ENCODE peak calls at places on chromosome 2, in ten cellular contexts. G is spleen, L is cardiac muscle cell, C is GM20000, N is nephron progenitor cell, W is foreskin keratinocyte, B is astrocyte of the spinal cord, O is endodermal cell, T is lung, V is GM10248. K is an unnamed sample.

GRCh38 chr2:218698885-218699284 is 11.8 kb upstream of the TTLL4 start:
- DNase-seq in V (no peak), B (no peak), O (no peak), W (no peak), L (no peak), G (no peak), N (no peak), C (no peak), T (no peak), K (no peak)

GRCh38 chr2:103552775-103553174 is 790.9 kb downstream of the TMEM182 start:
- DNase-seq in C (no peak), G (no peak), V (no peak), O (no peak), L (no peak), T (no peak), W (no peak), N (no peak), B (no peak), K (no peak)

GRCh38 chr2:233419626-233420431 is 65.5 kb downstream of the DGKD start:
- DNase-seq in N (no peak), V (peak), T (peak), O (no peak), C (peak), B (no peak), W (no peak), L (peak), G (peak), K (no peak)

GRCh38 chr2:126482582-126483464 is 173.1 kb upstream of the GYPC start:
- DNase-seq in N (peak), O (peak), G (no peak), C (no peak), L (no peak), V (peak), W (no peak), T (no peak), B (no peak), K (no peak)

GRCh38 chr2:126881591-126881990 is 17.1 kb upstream of the TEX51 start:
- DNase-seq in C (no peak), L (no peak), O (no peak), B (no peak), N (no peak), W (no peak), G (no peak), V (no peak), T (no peak), K (no peak)

GRCh38 chr2:217108086-217108485 is 248.2 kb upstream of the TNP1 start:
- DNase-seq in V (no peak), C (no peak), O (no peak), T (no peak), W (no peak), G (no peak), B (no peak), N (no peak), L (no peak), K (no peak)

GRCh38 chr2:99634234-99634633 is 144.4 kb upstream of the REV1 start:
- DNase-seq in G (no peak), N (no peak), W (no peak), O (no peak), V (no peak), B (no peak), T (no peak), C (no peak), L (no peak), K (no peak)

GRCh38 chr2:127657232-127657595 is 11.3 kb downstream of the GPR17 start:
- DNase-seq in T (no peak), B (no peak), V (no peak), L (no peak), W (no peak), C (no peak), N (no peak), G (peak), O (no peak), K (peak)

GRCh38 chr2:2926858-2927175 is 450.8 kb downstream of the EIPR1 start:
- DNase-seq in L (no peak), C (peak), B (no peak), O (no peak), G (no peak), W (no peak), N (no peak), V (no peak), T (no peak), K (no peak)

GRCh38 chr2:36452279-36452678 is 96.7 kb downstream of the CRIM1 start:
- DNase-seq in O (no peak), B (peak), T (no peak), G (no peak), W (no peak), C (no peak), L (no peak), V (no peak), N (no peak), K (no peak)

GRCh38 chr2:179661986-179662385 is 199.4 kb downstream of the ZNF385B start:
- DNase-seq in C (no peak), L (no peak), T (no peak), N (no peak), W (peak), V (no peak), B (no peak), O (no peak), G (no peak), K (no peak)

GRCh38 chr2:39033980-39034379 is 86.9 kb downstream of the SOS1 start:
- DNase-seq in N (no peak), V (no peak), W (peak), G (no peak), O (no peak), T (no peak), B (no peak), L (no peak), C (no peak), K (no peak)

GRCh38 chr2:150571121-150571520 is 83.7 kb upstream of the RND3 start:
- DNase-seq in L (no peak), G (no peak), B (no peak), T (no peak), C (no peak), O (no peak), N (no peak), W (no peak), V (no peak), K (no peak)

GRCh38 chr2:127342101-127342500 is 45.7 kb downstream of the MAP3K2 start:
- DNase-seq in N (no peak), W (no peak), T (no peak), O (no peak), C (peak), G (no peak), L (no peak), B (no peak), V (peak), K (no peak)

GRCh38 chr2:67213677-67214402 is 183.3 kb upstream of the ETAA1 start:
- DNase-seq in L (no peak), O (no peak), W (no peak), N (no peak), B (no peak), C (no peak), V (no peak), T (no peak), G (no peak), K (no peak)

GRCh38 chr2:67214585-67215184 is 182.4 kb upstream of the ETAA1 start:
- DNase-seq in B (no peak), C (no peak), L (no peak), T (no peak), O (no peak), N (no peak), W (no peak), G (no peak), V (no peak), K (no peak)

GRCh38 chr2:67216103-67216502 is 181.0 kb upstream of the ETAA1 start:
- DNase-seq in B (no peak), G (no peak), T (no peak), C (no peak), N (no peak), V (no peak), L (no peak), O (no peak), W (no peak), K (no peak)

GRCh38 chr2:67215636-67216035 is 181.5 kb upstream of the ETAA1 start:
- DNase-seq in T (no peak), L (no peak), O (no peak), N (no peak), V (no peak), B (no peak), C (no peak), G (no peak), W (no peak), K (no peak)

GRCh38 chr2:67215214-67215613 is 181.9 kb upstream of the ETAA1 start:
- DNase-seq in O (peak), B (peak), L (peak), N (peak), G (no peak), W (peak), T (peak), V (peak), C (peak), K (peak)
- TF ChIP-seq CTCF in O (peak), B (peak), L (peak), N (peak), G (no peak), W (peak), T (no peak), V (peak), C (no peak), K (peak)

DNA sequence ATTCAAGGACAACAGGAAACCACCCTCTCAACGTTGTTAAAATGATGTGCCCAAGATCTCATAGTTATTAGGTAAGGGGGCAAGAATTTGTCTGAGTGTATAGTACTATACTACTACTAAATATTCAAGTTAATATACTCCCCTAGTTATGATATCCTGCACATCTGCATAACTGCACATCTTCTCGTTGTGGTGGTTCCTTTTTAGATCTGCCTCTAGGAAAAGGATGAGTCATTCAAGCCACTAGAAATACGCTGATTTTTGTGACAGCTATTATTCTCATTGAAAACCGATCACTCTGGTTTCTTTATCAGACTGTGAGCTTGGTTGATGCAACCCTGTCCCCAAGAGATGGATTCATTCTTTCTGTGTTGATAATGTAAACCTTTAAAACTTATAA is 1067.0 kb upstream of the FANCL start:
- DNase-seq in W (no peak), L (no peak), G (no peak), V (no peak), T (no peak), C (no peak), B (no peak), N (no peak), O (no peak), K (no peak)
- TF ChIP-seq CTCF in W (no peak), L (no peak), G (no peak), V (no peak), T (no peak), C (no peak), B (no peak), N (no peak), O (no peak), K (no peak)

GRCh38 chr2:26471278-26471677 is 6.6 kb downstream of the OTOF start:
- DNase-seq in B (no peak), V (no peak), L (no peak), N (no peak), G (peak), O (no peak), C (no peak), T (no peak), W (no peak), K (no peak)

GRCh38 chr2:26472821-26473655 is 4.9 kb downstream of the OTOF start:
- DNase-seq in C (no peak), V (no peak), G (peak), T (no peak), L (no peak), B (no peak), N (no peak), O (no peak), W (no peak), K (no peak)

GRCh38 chr2:26470601-26471260 is 7.2 kb downstream of the OTOF start:
- DNase-seq in N (no peak), O (no peak), W (no peak), G (peak), T (no peak), V (no peak), B (no peak), C (no peak), L (no peak), K (no peak)

GRCh38 chr2:26473796-26474195 is 4.1 kb downstream of the OTOF start:
- DNase-seq in B (no peak), N (no peak), T (no peak), L (no peak), V (no peak), W (no peak), C (no peak), G (peak), O (no peak), K (no peak)

GRCh38 chr2:26471766-26472706 is 5.9 kb downstream of the OTOF start:
- DNase-seq in W (no peak), B (no peak), N (no peak), T (no peak), O (no peak), L (no peak), C (no peak), V (no peak), G (peak), K (no peak)
- TF ChIP-seq CTCF in W (peak), B (no peak), N (peak), T (no peak), O (peak), L (no peak), C (no peak), V (no peak), G (no peak), K (peak)

DNA sequence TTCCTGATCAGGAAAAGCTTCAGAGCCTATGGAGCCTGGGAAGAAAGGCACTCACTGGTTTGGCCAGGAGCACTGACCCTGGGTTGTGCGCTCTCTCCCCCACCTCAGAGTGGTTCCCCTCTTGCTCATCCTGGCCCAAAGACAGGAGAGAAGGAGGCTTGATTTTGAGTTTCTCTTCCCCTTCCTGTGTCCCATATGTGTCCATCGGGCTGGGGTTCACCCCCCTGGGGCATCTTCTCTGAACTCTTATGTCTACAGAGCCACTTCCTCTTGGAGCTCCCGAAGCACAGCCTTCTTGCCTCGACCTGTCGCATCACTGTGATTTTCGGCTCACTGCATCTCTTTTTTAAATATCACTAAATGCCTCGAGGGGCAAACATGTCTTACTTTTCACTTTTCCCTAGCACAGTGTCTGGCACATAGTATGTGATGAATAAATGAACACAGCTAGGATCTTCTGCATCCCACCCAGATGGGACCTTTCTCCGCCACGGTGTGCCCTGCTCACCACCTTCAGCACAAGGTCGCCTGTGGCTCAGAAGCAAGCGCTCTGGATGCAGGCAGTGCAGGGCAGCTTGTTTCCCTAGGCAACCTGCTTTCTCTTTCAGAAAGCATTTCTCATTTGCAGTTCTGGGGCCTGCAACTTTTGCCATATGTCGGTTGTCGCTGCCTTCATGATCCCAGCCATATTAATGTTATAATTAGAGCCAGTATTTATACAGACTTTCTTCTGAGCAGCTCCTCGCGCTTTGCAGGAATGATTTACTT is 692.5 kb downstream of the RNF144A start:
- DNase-seq in N (no peak), B (no peak), W (no peak), L (no peak), V (no peak), G (no peak), T (no peak), C (no peak), O (no peak), K (no peak)
- TF ChIP-seq CTCF in N (no peak), B (no peak), W (no peak), L (no peak), V (no peak), G (no peak), T (no peak), C (no peak), O (no peak), K (no peak)

GRCh38 chr2:160091381-160091780 is 29.0 kb upstream of the PLA2R1 start:
- DNase-seq in T (no peak), V (no peak), N (no peak), C (no peak), B (peak), L (no peak), O (no peak), W (peak), G (no peak), K (no peak)

GRCh38 chr2:160087854-160088745 is 25.7 kb upstream of the PLA2R1 start:
- DNase-seq in L (no peak), N (peak), O (no peak), W (no peak), C (no peak), T (no peak), G (no peak), V (no peak), B (no peak), K (no peak)

DNA sequence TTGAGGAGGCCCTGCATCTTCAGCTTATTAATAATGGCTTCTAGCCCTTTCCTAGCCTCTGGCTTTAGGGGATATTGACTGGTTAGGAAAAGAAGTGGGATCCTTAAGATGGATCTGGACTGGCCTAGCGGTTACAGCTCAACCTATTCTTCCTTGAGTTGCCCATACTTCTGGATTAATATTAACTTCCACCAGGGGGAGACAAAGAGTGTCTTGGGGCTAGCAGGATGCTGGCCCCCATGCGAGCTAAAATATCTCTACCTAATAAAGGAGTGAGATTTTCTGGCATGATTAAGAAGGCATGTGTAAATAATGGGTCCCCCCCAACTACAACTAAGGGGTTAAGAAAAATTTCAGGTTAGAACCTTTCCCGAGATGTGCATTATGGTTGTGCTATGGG is 23.2 kb upstream of the PLA2R1 start:
- DNase-seq in L (no peak), V (no peak), C (no peak), G (no peak), O (no peak), B (no peak), T (no peak), N (no peak), W (no peak), K (no peak)
- TF ChIP-seq CTCF in L (peak), V (no peak), C (no peak), G (no peak), O (peak), B (no peak), T (no peak), N (no peak), W (peak), K (peak)

DNA sequence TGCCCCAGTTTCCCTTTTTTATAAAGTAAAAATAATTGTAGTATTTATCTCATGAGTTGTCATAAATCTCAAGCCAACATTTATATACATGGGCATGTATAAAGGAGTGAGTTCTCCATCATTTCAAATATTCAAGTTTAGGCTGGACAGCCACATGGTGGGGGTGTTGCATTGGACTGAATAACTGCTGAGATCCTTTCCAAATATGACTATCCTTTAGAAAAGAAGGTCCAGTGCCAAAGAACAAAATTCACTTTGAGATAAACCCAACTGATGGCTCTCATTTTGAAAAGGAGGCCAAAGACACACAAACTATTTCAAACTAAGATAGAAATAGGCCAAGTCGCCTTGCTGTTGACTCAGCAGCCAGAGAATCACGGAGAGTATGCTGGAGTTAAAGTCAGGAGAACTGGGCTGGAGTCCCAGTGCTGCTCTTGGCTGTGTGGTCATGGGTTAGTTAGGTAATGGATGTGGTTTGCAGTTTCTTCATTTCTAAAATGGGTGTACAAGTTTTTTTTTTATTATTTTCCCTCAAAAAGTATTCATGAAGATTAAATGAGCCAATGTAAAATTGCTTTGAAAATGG is 204.4 kb upstream of the LRATD1 start:
- DNase-seq in O (no peak), T (no peak), C (no peak), V (no peak), G (no peak), L (no peak), W (no peak), B (peak), N (no peak), K (no peak)
- TF ChIP-seq CTCF in O (no peak), T (no peak), C (no peak), V (no peak), G (no peak), L (no peak), W (peak), B (peak), N (no peak), K (peak)

GRCh38 chr2:148590613-148591012 is 53.9 kb upstream of the EPC2 start:
- DNase-seq in C (no peak), L (no peak), V (no peak), B (no peak), W (no peak), N (no peak), T (no peak), G (no peak), O (no peak), K (no peak)
- TF ChIP-seq CTCF in C (no peak), L (no peak), V (no peak), B (no peak), W (no peak), N (no peak), T (no peak), G (no peak), O (no peak), K (no peak)